ENCODE peak calls at places on chromosomes 5 and 9, in five cellular contexts. T is stimulated activated effector memory CD8-positive, alpha-beta T cell treated with anti-CD3 and anti-CD28 coated beads, Interleukin-12 subunit alpha, Interleukin-12 subunit beta, amount 100 ng/mL, for 72 hours; K is activated naive CD8-positive, alpha-beta T cell treated with anti-CD3 and anti-CD28 coated beads, Interleukin-2, amount 50 U/mL, for 24 hours; Z is left cardiac atrium; C is gastroesophageal sphincter. B is an unnamed sample.

GRCh38 chr5:56278267-56278826 is 45.2 kb upstream of the ANKRD55 start:
- ATAC-seq in K (no peak), T (no peak), C (no peak), Z (no peak), B (no peak)

GRCh38 chr9:121133104-121133816 is 58.5 kb downstream of the CNTRL start:
- ATAC-seq in C (no peak), Z (no peak), T (peak), K (peak), B (peak)

GRCh38 chr5:17359451-17359965 is 138.5 kb upstream of the TAF11L2 start:
- ATAC-seq in Z (no peak), T (no peak), C (no peak), K (no peak), B (no peak)

GRCh38 chr5:169655353-169655752 is 18.3 kb downstream of the DOCK2 start:
- ATAC-seq in C (no peak), K (no peak), Z (no peak), T (peak), B (peak)

GRCh38 chr5:75020016-75020656 is 32.2 kb downstream of the GCNT4 start:
- ATAC-seq in Z (no peak), K (no peak), C (no peak), T (no peak), B (no peak)

GRCh38 chr5:106269252-106269843 is 1401.4 kb downstream of the EFNA5 start:
- ATAC-seq in Z (peak), C (no peak), K (no peak), T (no peak), B (no peak)

GRCh38 chr9:35495984-35496383 is 6.1 kb downstream of the RUSC2 start:
- ATAC-seq in T (peak), K (peak), Z (no peak), C (no peak), B (peak)

GRCh38 chr9:18531127-18531526 is 57.2 kb downstream of the ADAMTSL1 start:
- ATAC-seq in T (no peak), Z (no peak), K (no peak), C (no peak), B (no peak)

GRCh38 chr5:110050640-110051345 is 361.1 kb downstream of the MAN2A1 start:
- ATAC-seq in Z (no peak), K (no peak), T (no peak), C (no peak), B (no peak)

GRCh38 chr5:82313016-82313415 is 34.9 kb upstream of the RPS23 start:
- ATAC-seq in K (no peak), Z (peak), C (no peak), T (no peak), B (no peak)

GRCh38 chr9:121810489-121810888 is 159.1 kb downstream of the DAB2IP start:
- ATAC-seq in Z (no peak), K (no peak), T (no peak), C (no peak), B (no peak)

GRCh38 chr9:20524776-20525175 is 97.5 kb downstream of the MLLT3 start:
- ATAC-seq in K (no peak), Z (no peak), C (no peak), T (no peak), B (no peak)

GRCh38 chr9:120890415-120891254 is 13.6 kb upstream of the PHF19 start:
- ATAC-seq in C (no peak), K (peak), Z (no peak), T (no peak), B (peak)

GRCh38 chr9:124468061-124468740 is 17.9 kb downstream of the ADGRD2 start:
- ATAC-seq in K (no peak), Z (no peak), T (peak), C (no peak), B (no peak)

GRCh38 chr9:69658987-69659677 is 13.0 kb downstream of the APBA1 start:
- ATAC-seq in K (no peak), Z (no peak), T (no peak), C (no peak), B (no peak)

GRCh38 chr9:12955510-12956163 is 180.8 kb downstream of the LURAP1L start:
- ATAC-seq in Z (no peak), K (no peak), T (no peak), C (peak), B (no peak)